ENCODE peak calls at places on chromosomes 12 and 14, in ten cellular contexts. Z is posterior vena cava; Q is RWPE1; O is left ventricle myocardium inferior; E is psoas muscle; D is CD4-positive, alpha-beta memory T cell; J is WTC11; T is fibroblast of the aortic adventitia; U is HuH-7.5; H is HFF-Myc. S is an unnamed sample.

GRCh38 chr14:95544588-95544987 is 9.7 kb downstream of the GLRX5 start:
- DNase-seq in Z (no peak), Q (no peak), O (peak; percentile 46), E (no peak), D (no peak), J (no peak), T (no peak), U (no peak), H (no peak), S (no peak)

GRCh38 chr12:619346-619745 is 43.9 kb downstream of the NINJ2 start:
- DNase-seq in Z (peak; percentile 3), Q (no peak), O (no peak), E (peak; percentile 68), D (no peak), J (no peak), T (no peak), U (no peak), H (no peak), S (no peak)

GRCh38 chr12:104055686-104056388 is 5.8 kb upstream of the GLT8D2 start:
- DNase-seq in Z (no peak), Q (no peak), O (peak; percentile 79), E (peak; percentile 55), D (no peak), J (no peak), T (peak; percentile 84), U (no peak), H (no peak), S (no peak)

GRCh38 chr12:124157416-124157815 is 137.5 kb upstream of the RFLNA start:
- DNase-seq in Z (no peak), Q (no peak), O (no peak), E (peak; percentile 81), D (no peak), J (no peak), T (no peak), U (no peak), H (no peak), S (no peak)

GRCh38 chr12:119528241-119528640 is 65.3 kb upstream of the TMEM233 start:
- DNase-seq in Z (no peak), Q (peak; percentile 6), O (no peak), E (no peak), D (no peak), J (no peak), T (peak; percentile 27), U (no peak), H (no peak), S (no peak)

GRCh38 chr12:2170376-2170775 is 117.6 kb downstream of the CACNA1C start:
- DNase-seq in Z (no peak), Q (no peak), O (no peak), E (no peak), D (no peak), J (no peak), T (peak; percentile 57), U (no peak), H (no peak), S (no peak)

GRCh38 chr14:45140661-45141187 is 5.0 kb downstream of the FANCM start:
- DNase-seq in Z (no peak), Q (no peak), O (no peak), E (no peak), D (no peak), J (no peak), T (no peak), U (no peak), H (no peak), S (no peak)

GRCh38 chr12:131637986-131638385 is 72.9 kb upstream of the SFSWAP start:
- DNase-seq in Z (no peak), Q (no peak), O (no peak), E (no peak), D (no peak), J (no peak), T (no peak), U (no peak), H (no peak), S (no peak)

GRCh38 chr14:101537286-101537685 is 24.0 kb upstream of the DIO3 start:
- DNase-seq in Z (no peak), Q (no peak), O (no peak), E (no peak), D (no peak), J (no peak), T (no peak), U (no peak), H (no peak), S (no peak)

GRCh38 chr12:42643881-42644579 is 54.5 kb upstream of the PRICKLE1 start:
- DNase-seq in Z (no peak), Q (no peak), O (no peak), E (no peak), D (no peak), J (no peak), T (no peak), U (no peak), H (no peak), S (no peak)

GRCh38 chr14:100022772-100023451 is 42.3 kb upstream of the EVL start:
- DNase-seq in Z (no peak), Q (no peak), O (peak; percentile 18), E (peak; percentile 80), D (no peak), J (no peak), T (peak; percentile 83), U (no peak), H (no peak), S (no peak)

GRCh38 chr14:89137514-89138163 is 279.4 kb downstream of the FOXN3 start:
- DNase-seq in Z (peak; percentile 86), Q (peak; percentile 92), O (no peak), E (peak; percentile 64), D (no peak), J (no peak), T (peak; percentile 95), U (no peak), H (peak; percentile 74), S (no peak)

GRCh38 chr14:100585448-100586152 is 1.6 kb downstream of the BEGAIN start:
- DNase-seq in Z (peak; percentile 74), Q (no peak), O (peak; percentile 6), E (peak; percentile 13), D (no peak), J (peak; percentile 9), T (no peak), U (no peak), H (no peak), S (peak; percentile 10)

GRCh38 chr12:10590976-10591375 is 22.4 kb downstream of the MAGOHB start:
- DNase-seq in Z (no peak), Q (no peak), O (no peak), E (no peak), D (no peak), J (no peak), T (no peak), U (no peak), H (no peak), S (no peak)

GRCh38 chr14:90758959-90759358 is 57.3 kb downstream of the TTC7B start:
- DNase-seq in Z (peak; percentile 88), Q (no peak), O (peak; percentile 74), E (peak; percentile 79), D (no peak), J (no peak), T (peak; percentile 67), U (no peak), H (no peak), S (no peak)

GRCh38 chr12:120650249-120650690 is 9.8 kb downstream of the CABP1 start:
- DNase-seq in Z (no peak), Q (no peak), O (no peak), E (no peak), D (no peak), J (no peak), T (no peak), U (no peak), H (no peak), S (no peak)

GRCh38 chr12:10634427-10634826 is 21.0 kb upstream of the MAGOHB start:
- DNase-seq in Z (no peak), Q (no peak), O (no peak), E (no peak), D (no peak), J (no peak), T (peak; percentile 18), U (no peak), H (no peak), S (no peak)

GRCh38 chr14:99296517-99296916 is 24.5 kb upstream of the BCL11B start:
- DNase-seq in Z (peak; percentile 37), Q (no peak), O (no peak), E (no peak), D (no peak), J (peak; percentile 34), T (no peak), U (no peak), H (no peak), S (no peak)

GRCh38 chr14:41521891-41522290 is 84.8 kb upstream of the LRFN5 start:
- DNase-seq in Z (no peak), Q (no peak), O (no peak), E (no peak), D (no peak), J (no peak), T (no peak), U (no peak), H (no peak), S (no peak)

GRCh38 chr14:21098892-21099595 is 589 bp upstream of the ZNF219 start:
- DNase-seq in Z (no peak), Q (no peak), O (no peak), E (no peak), D (no peak), J (no peak), T (no peak), U (peak; percentile 27), H (no peak), S (no peak)

S was measured in glutamatergic neuron.